ENCODE peak calls at places on chromosome 15, in seven cellular contexts. H is HepG2, T is uterus, S is neural progenitor cell, I is endothelial cell of umbilical vein, V is heart left ventricle, Y is GM23338. R is an unnamed sample.

GRCh38 chr15:73985101-73985873 is 6.8 kb downstream of the STOML1 start:
- DNase-seq in H (no peak), T (no peak), S (no peak), I (no peak), V (no peak), Y (no peak), R (no peak)

GRCh38 chr15:73962409-73962808 is 29.7 kb downstream of the STOML1 start:
- DNase-seq in H (no peak), T (no peak), S (no peak), I (no peak), V (no peak), Y (no peak), R (no peak)

GRCh38 chr15:88529021-88529630 is 17.4 kb downstream of the DET1 start:
- DNase-seq in H (no peak), T (no peak), S (no peak), I (no peak), V (no peak), Y (no peak), R (no peak)

GRCh38 chr15:40388941-40389823 is 6.7 kb downstream of the KNSTRN start:
- DNase-seq in H (peak; percentile 54), T (no peak), S (no peak), I (no peak), V (no peak), Y (no peak), R (no peak)

GRCh38 chr15:59521443-59521842 is 83.5 kb downstream of the FAM81A start:
- DNase-seq in H (no peak), T (no peak), S (no peak), I (no peak), V (no peak), Y (no peak), R (no peak)

GRCh38 chr15:75232826-75233503 is 25.2 kb upstream of the GOLGA6C start:
- DNase-seq in H (no peak), T (no peak), S (no peak), I (no peak), V (no peak), Y (no peak), R (no peak)

GRCh38 chr15:73387507-73388255 is 18.9 kb upstream of the HCN4 start:
- DNase-seq in H (no peak), T (no peak), S (no peak), I (no peak), V (no peak), Y (peak; percentile 56), R (no peak)

GRCh38 chr15:43769584-43770228 is 7.1 kb downstream of the ELL3 start:
- DNase-seq in H (peak; percentile 50), T (no peak), S (peak; percentile 69), I (peak; percentile 77), V (no peak), Y (peak; percentile 90), R (peak; percentile 41)

GRCh38 chr15:22908830-22909229 is 70.4 kb downstream of the NIPA2 start:
- DNase-seq in H (no peak), T (no peak), S (no peak), I (no peak), V (no peak), Y (no peak), R (no peak)

GRCh38 chr15:42737529-42738328 is 801 bp upstream of the CDAN1 start:
- DNase-seq in H (peak; percentile 32), T (no peak), S (no peak), I (no peak), V (no peak), Y (no peak), R (no peak)

GRCh38 chr15:25678498-25678865 is 184.6 kb downstream of the ATP10A start:
- DNase-seq in H (no peak), T (no peak), S (no peak), I (no peak), V (no peak), Y (no peak), R (no peak)

GRCh38 chr15:37771462-37771861 is 163.0 kb upstream of the TMCO5A start:
- DNase-seq in H (no peak), T (no peak), S (no peak), I (no peak), V (no peak), Y (no peak), R (no peak)

GRCh38 chr15:41936649-41937567 is 35.4 kb downstream of the EHD4 start:
- DNase-seq in H (no peak), T (peak; percentile 65), S (no peak), I (peak; percentile 97), V (peak; percentile 70), Y (no peak), R (peak; percentile 22)

GRCh38 chr15:88487176-88487795 is 19.8 kb downstream of the MRPS11 start:
- DNase-seq in H (no peak), T (no peak), S (no peak), I (no peak), V (no peak), Y (peak; percentile 45), R (no peak)

GRCh38 chr15:68653795-68654194 is 75.0 kb downstream of the CORO2B start:
- DNase-seq in H (no peak), T (no peak), S (no peak), I (no peak), V (no peak), Y (no peak), R (no peak)

GRCh38 chr15:87618203-87618725 is 638.3 kb downstream of the NTRK3 start:
- DNase-seq in H (no peak), T (no peak), S (no peak), I (no peak), V (no peak), Y (no peak), R (no peak)

GRCh38 chr15:74130089-74130848 is at the start of gene ISLR2:
- DNase-seq in H (no peak), T (no peak), S (peak; percentile 67), I (no peak), V (no peak), Y (peak; percentile 65), R (no peak)

GRCh38 chr15:31489801-31490646 is 163.4 kb downstream of the KLF13 start:
- DNase-seq in H (peak; percentile 30), T (no peak), S (peak; percentile 78), I (peak; percentile 40), V (no peak), Y (peak; percentile 78), R (no peak)

GRCh38 chr15:25510146-25510545 is 71.3 kb upstream of the UBE3A start:
- DNase-seq in H (no peak), T (no peak), S (no peak), I (no peak), V (no peak), Y (no peak), R (no peak)

GRCh38 chr15:41161336-41161735 is 45.3 kb upstream of the INO80 start:
- DNase-seq in H (no peak), T (no peak), S (no peak), I (no peak), V (no peak), Y (no peak), R (no peak)

GRCh38 chr15:71452893-71453292 is 337.6 kb downstream of the THSD4 start:
- DNase-seq in H (no peak), T (no peak), S (no peak), I (no peak), V (no peak), Y (no peak), R (no peak)

GRCh38 chr15:66673410-66674322 is 28.4 kb upstream of the SMAD6 start:
- DNase-seq in H (no peak), T (no peak), S (peak; percentile 89), I (no peak), V (no peak), Y (peak; percentile 93), R (no peak)
- H3K27ac ChIP-seq in H (no peak overlapping the region), T (no peak overlapping the region), S (no peak overlapping the region), I (no peak overlapping the region), V (no peak overlapping the region), Y (peak overlapping the region; percentile 69), R (no peak overlapping the region)

DNA sequence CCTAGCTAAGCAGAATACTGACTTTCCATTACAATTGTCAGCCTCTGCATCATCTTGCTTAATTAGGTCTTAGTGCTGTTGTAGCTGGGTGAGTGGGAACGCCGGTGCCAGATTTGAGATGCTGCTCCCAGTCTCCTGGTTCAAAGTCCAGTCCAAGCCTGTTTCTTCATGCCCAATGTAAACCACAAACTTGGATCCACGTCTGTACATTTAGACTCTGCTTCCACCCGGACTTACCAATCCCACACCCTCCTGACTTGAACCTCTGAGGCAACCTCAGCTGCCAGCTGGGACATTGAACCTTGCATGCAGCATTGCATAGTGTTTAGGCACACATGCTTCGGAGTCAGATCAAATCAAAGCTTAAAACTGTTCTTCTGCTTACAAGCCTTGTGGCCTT is 43.0 kb downstream of the BCL2L10 start:
- DNase-seq in H (peak; percentile 57), T (no peak), S (no peak), I (no peak), V (no peak), Y (no peak), R (no peak)
- H3K27ac ChIP-seq in H (peak overlapping the region; percentile 12), T (no peak overlapping the region), S (no peak overlapping the region), I (no peak overlapping the region), V (no peak overlapping the region), Y (no peak overlapping the region), R (no peak overlapping the region)

GRCh38 chr15:28904541-28905303 is 18.9 kb downstream of the APBA2 start:
- DNase-seq in H (no peak), T (no peak), S (no peak), I (no peak), V (no peak), Y (no peak), R (no peak)

GRCh38 chr15:28901987-28902745 is 16.4 kb downstream of the APBA2 start:
- DNase-seq in H (no peak), T (no peak), S (peak; percentile 39), I (no peak), V (no peak), Y (peak; percentile 77), R (no peak)

GRCh38 chr15:28902856-28903255 is 17.1 kb downstream of the APBA2 start:
- DNase-seq in H (no peak), T (no peak), S (no peak), I (no peak), V (no peak), Y (no peak), R (no peak)

GRCh38 chr15:28903555-28903954 is 17.8 kb downstream of the APBA2 start:
- DNase-seq in H (no peak), T (no peak), S (no peak), I (no peak), V (no peak), Y (no peak), R (no peak)

GRCh38 chr15:28904023-28904422 is 18.2 kb downstream of the APBA2 start:
- DNase-seq in H (no peak), T (no peak), S (no peak), I (no peak), V (no peak), Y (no peak), R (no peak)
- H3K27ac ChIP-seq in H (no peak overlapping the region), T (no peak overlapping the region), S (no peak overlapping the region), I (no peak overlapping the region), V (no peak overlapping the region), Y (no peak overlapping the region), R (no peak overlapping the region)

DNA sequence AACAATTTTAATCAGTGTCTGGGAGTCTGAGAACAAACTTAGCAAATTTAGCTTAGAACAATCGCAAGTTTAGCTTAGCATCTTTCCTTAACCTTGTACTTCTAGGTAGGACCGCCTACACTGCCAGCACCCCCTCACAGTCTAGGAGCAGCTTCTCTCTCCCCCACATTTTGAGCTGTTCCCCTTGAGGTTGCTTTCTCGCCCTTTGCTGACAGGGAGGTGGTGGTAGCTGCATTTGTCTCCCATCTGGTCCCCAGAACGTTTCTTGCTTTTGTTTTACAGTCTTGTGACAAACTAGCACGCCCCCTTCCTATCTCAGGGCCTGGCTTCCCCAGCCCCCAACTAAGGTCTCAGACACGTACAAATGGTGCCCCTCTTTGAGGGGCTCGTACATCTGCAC is 27.4 kb downstream of the CRTC3 start:
- DNase-seq in H (no peak), T (no peak), S (no peak), I (no peak), V (no peak), Y (no peak), R (no peak)
- H3K27ac ChIP-seq in H (peak overlapping the region; percentile 72), T (peak overlapping the region; percentile 83), S (no peak overlapping the region), I (no peak overlapping the region), V (peak overlapping the region; percentile 91), Y (no peak overlapping the region), R (peak overlapping the region; percentile 78)

GRCh38 chr15:76336254-76337046 is at the start of gene ISL2:
- DNase-seq in H (peak; percentile 95), T (no peak), S (peak; percentile 97), I (peak; percentile 60), V (peak; percentile 53), Y (peak; percentile 97), R (peak; percentile 58)
- H3K27ac ChIP-seq in H (peak within 1 kb of the TSS; percentile 86), T (no peak within 1 kb of the TSS), S (no peak within 1 kb of the TSS), I (no peak within 1 kb of the TSS), V (no peak within 1 kb of the TSS), Y (peak within 1 kb of the TSS; percentile 90), R (no peak within 1 kb of the TSS)